ENCODE peak calls at places on chromosomes 13 and 19, in nine cellular contexts. Z, V, C, N, J, L, P, G and X are unnamed samples.

GRCh38 chr19:19372656-19373416 is 32.6 kb upstream of the GATAD2A start:
- DNase-seq in G (peak), L (no peak), N (peak), C (no peak), P (peak), V (no peak), J (peak), Z (peak), X (no peak)

GRCh38 chr13:54687173-54687572 is 1658.6 kb downstream of the OLFM4 start:
- DNase-seq in C (no peak), P (no peak), J (no peak), L (no peak), G (no peak), Z (no peak), N (no peak), V (no peak), X (no peak)

GRCh38 chr13:91544723-91545122 is 146.3 kb downstream of the GPC5 start:
- DNase-seq in N (peak), V (no peak), J (no peak), Z (no peak), G (no peak), C (no peak), L (no peak), P (no peak), X (no peak)

GRCh38 chr19:46859637-46860124 is 1.1 kb upstream of the ARHGAP35 start:
- DNase-seq in C (peak), L (no peak), J (no peak), N (no peak), Z (peak), G (peak), P (peak), V (no peak), X (no peak)

GRCh38 chr13:44302233-44302632 is 71.4 kb upstream of the SERP2 start:
- DNase-seq in C (no peak), Z (no peak), J (no peak), G (no peak), P (no peak), L (no peak), N (peak), V (no peak), X (no peak)

GRCh38 chr19:45670670-45671453 is 2.8 kb downstream of the GIPR start:
- DNase-seq in J (peak), V (peak), P (peak), N (peak), G (peak), L (peak), Z (peak), C (peak), X (peak)

GRCh38 chr19:45762870-45763631 is 6.0 kb downstream of the SIX5 start:
- DNase-seq in N (no peak), Z (no peak), L (peak), V (no peak), J (no peak), C (peak), G (no peak), P (no peak), X (no peak)

GRCh38 chr19:4598712-4599111 is 39.2 kb upstream of the SEMA6B start:
- DNase-seq in C (no peak), P (no peak), V (no peak), J (no peak), G (no peak), L (no peak), N (no peak), Z (no peak), X (no peak)

GRCh38 chr19:7874080-7874856 is at the start of gene PRR36:
- DNase-seq in J (peak), Z (peak), L (peak), P (peak), C (no peak), N (no peak), V (peak), G (peak), X (no peak)

GRCh38 chr19:58054792-58055482 is 4.1 kb upstream of the ZNF135 start:
- DNase-seq in P (peak), Z (no peak), G (no peak), C (peak), V (peak), N (peak), L (peak), J (no peak), X (no peak)

GRCh38 chr19:55444720-55445045 is 1.6 kb upstream of the SHISA7 start:
- DNase-seq in G (no peak), V (no peak), L (no peak), P (no peak), N (no peak), Z (no peak), J (no peak), C (no peak), X (no peak)

GRCh38 chr19:16327131-16327450 is 2.5 kb downstream of the KLF2 start:
- DNase-seq in P (no peak), Z (no peak), N (no peak), J (no peak), C (no peak), G (no peak), V (no peak), L (no peak), X (no peak)
- H3K4me3 ChIP-seq in P (no peak), Z (no peak), N (no peak), J (peak), C (peak), G (peak), V (peak), L (peak), X (peak)

DNA sequence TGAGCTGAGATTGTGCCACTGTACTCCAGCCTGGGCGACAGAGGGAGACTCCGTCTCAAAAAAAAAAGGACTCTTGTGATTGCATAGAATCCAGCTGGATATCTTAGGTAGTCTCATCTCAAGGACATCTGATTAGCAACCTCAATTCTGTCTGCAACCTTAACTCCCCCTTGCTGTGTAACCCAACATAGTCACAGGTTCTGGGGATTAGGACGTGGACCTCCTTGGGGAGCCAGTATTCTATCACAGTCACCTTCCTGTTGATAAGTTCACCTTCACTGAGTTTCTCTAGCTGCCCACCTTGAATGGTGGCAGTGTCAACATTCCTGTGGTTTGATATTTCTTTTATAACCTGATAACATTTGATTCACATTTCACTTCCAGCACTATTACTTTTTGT is 27.2 kb downstream of the GPR18 start:
- DNase-seq in C (no peak), L (no peak), G (no peak), N (no peak), P (no peak), J (no peak), V (no peak), Z (no peak), X (no peak)
- H3K27ac ChIP-seq in C (no peak), L (no peak), G (no peak), N (no peak), P (no peak), J (no peak), V (no peak), Z (no peak), X (no peak)

DNA sequence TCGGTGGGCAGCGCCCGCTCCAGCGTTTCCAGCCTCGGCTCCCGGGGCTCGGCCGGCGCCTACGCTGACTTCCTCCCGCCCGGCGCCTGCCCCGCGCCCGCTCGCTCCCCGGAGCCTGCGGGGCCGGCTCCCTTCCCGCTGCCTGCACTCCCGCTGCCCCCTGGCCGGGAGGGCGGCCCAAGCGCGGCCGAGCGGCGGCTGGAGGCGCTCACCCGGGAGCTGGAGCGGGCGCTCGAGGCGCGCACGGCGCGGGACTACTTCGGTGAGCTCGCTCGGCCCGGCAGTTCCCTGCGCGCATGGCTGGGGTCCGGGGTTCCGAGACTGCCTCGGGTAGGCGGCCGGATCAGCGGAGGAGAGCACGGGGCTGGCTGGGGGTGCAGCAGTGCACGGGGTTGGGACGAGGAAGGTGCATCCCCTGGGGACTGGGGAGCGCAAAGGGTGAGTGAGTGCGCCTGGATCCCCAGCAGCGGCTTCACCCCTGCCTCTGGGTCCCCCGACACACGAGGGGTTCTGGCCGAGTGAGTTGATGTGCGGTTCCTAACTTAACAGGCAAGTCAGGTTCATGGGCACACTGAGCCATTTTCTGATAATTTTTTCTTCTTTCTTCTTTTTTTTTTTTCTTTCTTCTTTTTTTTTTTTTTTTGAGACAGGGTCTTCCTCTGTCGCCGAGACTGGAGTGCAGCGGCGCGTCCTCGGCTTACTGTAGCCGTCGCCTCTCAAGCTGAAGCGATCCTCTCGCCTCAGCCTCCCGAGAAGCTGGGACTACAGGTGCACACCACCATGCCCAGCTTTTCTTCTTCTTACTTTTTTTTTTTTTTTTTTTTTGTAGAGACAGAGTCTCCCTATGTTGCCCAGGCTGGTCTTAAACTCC is 1.1 kb downstream of the WTIP start:
- DNase-seq in V (no peak), J (peak), C (no peak), Z (peak), N (peak), L (no peak), P (peak), G (no peak), X (no peak)
- TF ChIP-seq CTCF in V (no peak), J (no peak), C (no peak), Z (no peak), N (no peak), L (no peak), P (no peak), G (no peak), X (no peak)

GRCh38 chr19:42352893-42353259 is 27.4 kb downstream of the MEGF8 start:
- DNase-seq in J (no peak), G (no peak), P (no peak), C (no peak), L (no peak), Z (no peak), V (no peak), N (no peak), X (no peak)

GRCh38 chr19:42350417-42350816 is 25.0 kb downstream of the MEGF8 start:
- DNase-seq in L (no peak), N (no peak), Z (no peak), C (no peak), V (no peak), P (no peak), G (no peak), J (no peak), X (no peak)

GRCh38 chr19:42353341-42354015 is 28.0 kb downstream of the MEGF8 start:
- DNase-seq in L (no peak), V (no peak), Z (no peak), G (no peak), P (no peak), C (no peak), N (no peak), J (no peak), X (no peak)

GRCh38 chr19:42351079-42351735 is 25.8 kb downstream of the MEGF8 start:
- DNase-seq in C (no peak), N (no peak), V (no peak), Z (no peak), G (no peak), P (no peak), J (no peak), L (no peak), X (no peak)

DNA sequence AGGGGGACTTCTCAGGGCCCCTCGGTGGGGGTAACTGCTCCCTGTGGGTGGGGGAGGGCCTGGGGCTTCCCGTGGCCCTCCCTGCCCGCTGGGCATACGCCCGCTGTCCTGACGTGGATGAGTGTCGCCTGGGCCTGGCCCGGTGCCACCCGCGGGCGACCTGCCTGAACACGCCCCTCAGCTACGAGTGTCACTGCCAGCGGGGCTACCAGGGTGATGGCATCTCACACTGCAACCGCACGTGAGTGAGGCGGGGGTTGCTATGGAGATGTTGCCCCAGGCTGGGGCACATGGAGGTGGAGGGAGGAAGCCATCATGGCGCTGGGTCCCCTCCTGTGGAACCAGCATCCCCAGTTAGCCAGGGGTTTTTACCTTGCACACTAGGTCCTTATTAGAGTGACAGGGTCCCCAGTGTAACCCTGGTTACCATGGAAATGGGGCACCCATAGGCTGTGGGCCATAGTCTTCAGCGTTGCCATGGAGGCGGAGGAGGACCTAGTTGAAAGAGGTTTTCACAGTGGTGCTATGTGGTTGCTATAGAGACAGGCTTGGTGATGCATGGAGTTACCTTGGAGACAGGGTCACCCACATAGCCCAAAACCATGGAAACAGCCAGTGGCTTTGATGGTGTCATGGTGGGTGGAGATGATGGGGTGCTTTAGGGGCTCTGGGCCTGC is 26.9 kb downstream of the MEGF8 start:
- DNase-seq in V (peak), L (no peak), J (no peak), Z (peak), N (no peak), C (no peak), P (no peak), G (no peak), X (no peak)
- H3K4me3 ChIP-seq in V (no peak), L (no peak), J (no peak), Z (no peak), N (no peak), C (no peak), P (no peak), G (no peak), X (no peak)

GRCh38 chr13:97258801-97259200 is 36.7 kb downstream of the MBNL2 start:
- DNase-seq in P (no peak), N (peak), V (no peak), Z (no peak), C (no peak), G (no peak), J (no peak), L (no peak), X (no peak)

GRCh38 chr13:97263160-97263559 is 41.0 kb downstream of the MBNL2 start:
- DNase-seq in Z (no peak), N (no peak), C (no peak), G (no peak), L (no peak), J (no peak), V (no peak), P (no peak), X (no peak)

GRCh38 chr13:97262058-97262457 is 39.9 kb downstream of the MBNL2 start:
- DNase-seq in N (no peak), L (no peak), V (no peak), C (no peak), P (no peak), Z (no peak), G (no peak), J (no peak), X (no peak)

GRCh38 chr13:97259787-97260641 is 37.9 kb downstream of the MBNL2 start:
- DNase-seq in J (peak), P (no peak), V (no peak), G (no peak), N (peak), C (no peak), Z (peak), L (peak), X (no peak)

GRCh38 chr13:97261254-97262015 is 39.3 kb downstream of the MBNL2 start:
- DNase-seq in G (no peak), P (no peak), L (no peak), V (no peak), Z (no peak), J (no peak), N (no peak), C (no peak), X (no peak)
- H3K27ac ChIP-seq in G (peak), P (no peak), L (no peak), V (peak), Z (peak), J (peak), N (peak), C (no peak), X (no peak)

GRCh38 chr19:888615-889385 is 4.2 kb downstream of the MED16 start:
- DNase-seq in J (no peak), N (no peak), L (no peak), V (no peak), G (no peak), P (no peak), C (no peak), Z (no peak), X (no peak)

GRCh38 chr19:892243-892996 is 567 bp downstream of the MED16 start:
- DNase-seq in G (no peak), V (no peak), C (no peak), Z (no peak), J (no peak), N (no peak), L (no peak), P (no peak), X (no peak)

GRCh38 chr19:890831-891230 is 2.2 kb downstream of the MED16 start:
- DNase-seq in P (no peak), L (peak), G (no peak), C (no peak), V (no peak), J (no peak), Z (no peak), N (no peak), X (no peak)

GRCh38 chr19:887599-887998 is 5.4 kb downstream of the MED16 start:
- DNase-seq in J (no peak), V (no peak), L (no peak), C (no peak), P (no peak), Z (no peak), G (no peak), N (no peak), X (no peak)

DNA sequence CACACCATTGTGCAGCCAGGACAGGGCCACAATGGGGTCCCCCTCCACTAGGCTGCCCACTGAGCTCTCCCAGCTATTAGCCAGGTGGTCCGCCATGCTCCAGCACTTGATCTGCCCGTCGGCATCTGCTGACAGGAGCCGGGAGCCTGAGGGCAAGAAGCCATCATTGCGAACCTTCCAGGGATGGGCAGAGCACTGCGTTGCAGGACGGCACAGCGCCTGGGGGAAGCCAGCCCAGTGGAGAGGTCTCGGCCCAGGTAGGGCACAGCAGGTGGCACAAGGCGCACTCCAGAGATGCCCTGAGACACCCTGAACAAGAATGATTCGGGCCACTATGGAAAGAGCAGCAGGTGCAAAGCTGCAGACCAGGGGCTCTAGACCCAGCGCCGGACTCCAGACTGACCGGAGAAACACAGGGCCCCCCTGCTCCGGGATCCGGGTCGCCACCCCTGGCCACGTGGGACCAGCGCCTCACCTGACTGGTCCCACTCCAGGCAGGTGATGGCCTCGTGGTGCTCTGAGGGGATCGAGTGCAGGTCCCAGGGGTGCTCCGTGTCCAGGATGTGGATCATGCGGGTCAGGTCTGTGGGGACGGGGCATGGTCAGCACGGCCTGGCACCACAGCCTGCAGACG is 3.2 kb downstream of the MED16 start:
- DNase-seq in J (no peak), P (no peak), N (no peak), L (no peak), Z (no peak), C (no peak), V (no peak), G (no peak), X (no peak)
- TF ChIP-seq CTCF in J (no peak), P (no peak), N (no peak), L (no peak), Z (no peak), C (no peak), V (no peak), G (no peak), X (no peak)